ENCODE peak calls at places on chromosomes 5 and 9, in eight cellular contexts. One of them, this sample, is unnamed.
A peak's percentile ranks its signal among the peaks of the same experiment; 100 is the strongest.

GRCh38 chr9:11742471-11742870 is 950.7 kb upstream of the TYRP1 start:
- DNase-seq in fibroblast of mammary gland: no peak
- DNase-seq in mesothelial cell of epicardium: no peak
- DNase-seq in cardiac fibroblast: no peak
- DNase-seq in ovary: no peak
- DNase-seq in CD8-positive, alpha-beta T cell: no peak
- DNase-seq in RWPE2: no peak
- DNase-seq in adrenal gland: no peak
- DNase-seq in this sample: no peak

GRCh38 chr5:143499480-143500114 is 96.1 kb upstream of the NR3C1 start:
- DNase-seq in fibroblast of mammary gland: no peak
- DNase-seq in mesothelial cell of epicardium: no peak
- DNase-seq in cardiac fibroblast: no peak
- DNase-seq in ovary: no peak
- DNase-seq in CD8-positive, alpha-beta T cell: no peak
- DNase-seq in RWPE2: no peak
- DNase-seq in adrenal gland: no peak
- DNase-seq in this sample: no peak

GRCh38 chr5:176171171-176171760 is 67.0 kb upstream of the SIMC1 start:
- DNase-seq in fibroblast of mammary gland: no peak
- DNase-seq in mesothelial cell of epicardium: no peak
- DNase-seq in cardiac fibroblast: no peak
- DNase-seq in ovary: no peak
- DNase-seq in CD8-positive, alpha-beta T cell: no peak
- DNase-seq in RWPE2: no peak
- DNase-seq in adrenal gland: no peak
- DNase-seq in this sample: no peak

GRCh38 chr5:87722286-87722685 is 309.6 kb upstream of the CCNH start:
- DNase-seq in fibroblast of mammary gland: peak; percentile 19
- DNase-seq in mesothelial cell of epicardium: no peak
- DNase-seq in cardiac fibroblast: no peak
- DNase-seq in ovary: no peak
- DNase-seq in CD8-positive, alpha-beta T cell: no peak
- DNase-seq in RWPE2: no peak
- DNase-seq in adrenal gland: no peak
- DNase-seq in this sample: no peak

GRCh38 chr9:97954550-97954989 is 16.6 kb upstream of the HEMGN start:
- DNase-seq in fibroblast of mammary gland: peak; percentile 14
- DNase-seq in mesothelial cell of epicardium: no peak
- DNase-seq in cardiac fibroblast: peak; percentile 13
- DNase-seq in ovary: no peak
- DNase-seq in CD8-positive, alpha-beta T cell: peak; percentile 59
- DNase-seq in RWPE2: no peak
- DNase-seq in adrenal gland: peak; percentile 69
- DNase-seq in this sample: no peak

GRCh38 chr5:173829826-173830225 is 58.3 kb upstream of the CPEB4 start:
- DNase-seq in fibroblast of mammary gland: peak; percentile 24
- DNase-seq in mesothelial cell of epicardium: no peak
- DNase-seq in cardiac fibroblast: no peak
- DNase-seq in ovary: no peak
- DNase-seq in CD8-positive, alpha-beta T cell: no peak
- DNase-seq in RWPE2: no peak
- DNase-seq in adrenal gland: no peak
- DNase-seq in this sample: no peak

GRCh38 chr5:9269024-9269423 is 276.9 kb downstream of the SEMA5A start:
- DNase-seq in fibroblast of mammary gland: no peak
- DNase-seq in mesothelial cell of epicardium: no peak
- DNase-seq in cardiac fibroblast: no peak
- DNase-seq in ovary: no peak
- DNase-seq in CD8-positive, alpha-beta T cell: no peak
- DNase-seq in RWPE2: no peak
- DNase-seq in adrenal gland: no peak
- DNase-seq in this sample: no peak

GRCh38 chr5:80076131-80077101 is 41.3 kb downstream of the THBS4 start:
- DNase-seq in fibroblast of mammary gland: no peak
- DNase-seq in mesothelial cell of epicardium: no peak
- DNase-seq in cardiac fibroblast: no peak
- DNase-seq in ovary: no peak
- DNase-seq in CD8-positive, alpha-beta T cell: no peak
- DNase-seq in RWPE2: no peak
- DNase-seq in adrenal gland: no peak
- DNase-seq in this sample: no peak

GRCh38 chr9:114348906-114349482 is 19.3 kb downstream of the ORM2 start:
- DNase-seq in fibroblast of mammary gland: peak; percentile 97
- DNase-seq in mesothelial cell of epicardium: no peak
- DNase-seq in cardiac fibroblast: peak; percentile 98
- DNase-seq in ovary: peak; percentile 74
- DNase-seq in CD8-positive, alpha-beta T cell: peak; percentile 70
- DNase-seq in RWPE2: peak; percentile 90
- DNase-seq in adrenal gland: peak; percentile 95
- DNase-seq in this sample: no peak

GRCh38 chr9:76818271-76818670 is 54.0 kb downstream of the PCA3 start:
- DNase-seq in fibroblast of mammary gland: peak; percentile 99
- DNase-seq in mesothelial cell of epicardium: no peak
- DNase-seq in cardiac fibroblast: peak; percentile 97
- DNase-seq in ovary: peak; percentile 83
- DNase-seq in CD8-positive, alpha-beta T cell: no peak
- DNase-seq in RWPE2: peak; percentile 86
- DNase-seq in adrenal gland: peak; percentile 95
- DNase-seq in this sample: no peak

GRCh38 chr5:29122306-29122705 is 2071.2 kb upstream of the CDH6 start:
- DNase-seq in fibroblast of mammary gland: no peak
- DNase-seq in mesothelial cell of epicardium: no peak
- DNase-seq in cardiac fibroblast: no peak
- DNase-seq in ovary: no peak
- DNase-seq in CD8-positive, alpha-beta T cell: no peak
- DNase-seq in RWPE2: no peak
- DNase-seq in adrenal gland: no peak
- DNase-seq in this sample: no peak

GRCh38 chr9:92920437-92920836 is 26.9 kb upstream of the FGD3 start:
- DNase-seq in fibroblast of mammary gland: no peak
- DNase-seq in mesothelial cell of epicardium: no peak
- DNase-seq in cardiac fibroblast: no peak
- DNase-seq in ovary: no peak
- DNase-seq in CD8-positive, alpha-beta T cell: no peak
- DNase-seq in RWPE2: no peak
- DNase-seq in adrenal gland: no peak
- DNase-seq in this sample: no peak

GRCh38 chr5:149273950-149274349 is 2.3 kb downstream of the AFAP1L1 start:
- DNase-seq in fibroblast of mammary gland: no peak
- DNase-seq in mesothelial cell of epicardium: no peak
- DNase-seq in cardiac fibroblast: no peak
- DNase-seq in ovary: no peak
- DNase-seq in CD8-positive, alpha-beta T cell: no peak
- DNase-seq in RWPE2: no peak
- DNase-seq in adrenal gland: peak; percentile 43
- DNase-seq in this sample: no peak

GRCh38 chr5:9445989-9446388 is 99.9 kb downstream of the SEMA5A start:
- DNase-seq in fibroblast of mammary gland: no peak
- DNase-seq in mesothelial cell of epicardium: no peak
- DNase-seq in cardiac fibroblast: peak; percentile 34
- DNase-seq in ovary: no peak
- DNase-seq in CD8-positive, alpha-beta T cell: no peak
- DNase-seq in RWPE2: no peak
- DNase-seq in adrenal gland: no peak
- DNase-seq in this sample: no peak

GRCh38 chr5:133403741-133404364 is 208.5 kb downstream of the FSTL4 start:
- DNase-seq in fibroblast of mammary gland: no peak
- DNase-seq in mesothelial cell of epicardium: no peak
- DNase-seq in cardiac fibroblast: no peak
- DNase-seq in ovary: no peak
- DNase-seq in CD8-positive, alpha-beta T cell: no peak
- DNase-seq in RWPE2: no peak
- DNase-seq in adrenal gland: peak; percentile 18
- DNase-seq in this sample: no peak

GRCh38 chr5:9564752-9565151 is 18.9 kb upstream of the SEMA5A start:
- DNase-seq in fibroblast of mammary gland: no peak
- DNase-seq in mesothelial cell of epicardium: no peak
- DNase-seq in cardiac fibroblast: no peak
- DNase-seq in ovary: no peak
- DNase-seq in CD8-positive, alpha-beta T cell: no peak
- DNase-seq in RWPE2: no peak
- DNase-seq in adrenal gland: no peak
- DNase-seq in this sample: no peak

GRCh38 chr5:172528440-172528839 is 74.1 kb upstream of the SH3PXD2B start:
- DNase-seq in fibroblast of mammary gland: peak; percentile 5
- DNase-seq in mesothelial cell of epicardium: no peak
- DNase-seq in cardiac fibroblast: peak; percentile 41
- DNase-seq in ovary: no peak
- DNase-seq in CD8-positive, alpha-beta T cell: no peak
- DNase-seq in RWPE2: no peak
- DNase-seq in adrenal gland: no peak
- DNase-seq in this sample: no peak

GRCh38 chr5:174045470-174046025 is at the start of gene NSG2:
- DNase-seq in fibroblast of mammary gland: peak; percentile 72
- DNase-seq in mesothelial cell of epicardium: peak; percentile 88
- DNase-seq in cardiac fibroblast: peak; percentile 90
- DNase-seq in ovary: peak; percentile 47
- DNase-seq in CD8-positive, alpha-beta T cell: no peak
- DNase-seq in RWPE2: peak; percentile 93
- DNase-seq in adrenal gland: peak; percentile 94
- DNase-seq in this sample: no peak

GRCh38 chr5:14593326-14594036 is 11.9 kb downstream of the OTULINL start:
- DNase-seq in fibroblast of mammary gland: no peak
- DNase-seq in mesothelial cell of epicardium: no peak
- DNase-seq in cardiac fibroblast: no peak
- DNase-seq in ovary: no peak
- DNase-seq in CD8-positive, alpha-beta T cell: peak; percentile 36
- DNase-seq in RWPE2: no peak
- DNase-seq in adrenal gland: peak; percentile 44
- DNase-seq in this sample: no peak

GRCh38 chr5:171449426-171449825 is 30.0 kb downstream of the FGF18 start:
- DNase-seq in fibroblast of mammary gland: no peak
- DNase-seq in mesothelial cell of epicardium: no peak
- DNase-seq in cardiac fibroblast: no peak
- DNase-seq in ovary: no peak
- DNase-seq in CD8-positive, alpha-beta T cell: no peak
- DNase-seq in RWPE2: no peak
- DNase-seq in adrenal gland: no peak
- DNase-seq in this sample: no peak

GRCh38 chr5:179209359-179210150 is 135.7 kb downstream of the ADAMTS2 start:
- DNase-seq in fibroblast of mammary gland: peak; percentile 82
- DNase-seq in mesothelial cell of epicardium: no peak
- DNase-seq in cardiac fibroblast: peak; percentile 55
- DNase-seq in ovary: no peak
- DNase-seq in CD8-positive, alpha-beta T cell: no peak
- DNase-seq in RWPE2: no peak
- DNase-seq in adrenal gland: no peak
- DNase-seq in this sample: no peak

GRCh38 chr9:129323376-129323998 is 145.4 kb upstream of the IER5L start:
- DNase-seq in fibroblast of mammary gland: no peak
- DNase-seq in mesothelial cell of epicardium: no peak
- DNase-seq in cardiac fibroblast: no peak
- DNase-seq in ovary: peak; percentile 30
- DNase-seq in CD8-positive, alpha-beta T cell: no peak
- DNase-seq in RWPE2: peak; percentile 15
- DNase-seq in adrenal gland: peak; percentile 81
- DNase-seq in this sample: no peak

GRCh38 chr5:172688735-172689572 is 47.9 kb downstream of the NEURL1B start:
- DNase-seq in fibroblast of mammary gland: no peak
- DNase-seq in mesothelial cell of epicardium: no peak
- DNase-seq in cardiac fibroblast: peak; percentile 44
- DNase-seq in ovary: peak; percentile 44
- DNase-seq in CD8-positive, alpha-beta T cell: peak; percentile 43
- DNase-seq in RWPE2: no peak
- DNase-seq in adrenal gland: no peak
- DNase-seq in this sample: no peak

GRCh38 chr5:14156611-14157493 is 13.7 kb downstream of the TRIO start:
- DNase-seq in fibroblast of mammary gland: peak; percentile 99
- DNase-seq in mesothelial cell of epicardium: no peak
- DNase-seq in cardiac fibroblast: peak; percentile 92
- DNase-seq in ovary: no peak
- DNase-seq in CD8-positive, alpha-beta T cell: no peak
- DNase-seq in RWPE2: no peak
- DNase-seq in adrenal gland: no peak
- DNase-seq in this sample: no peak

GRCh38 chr9:22718653-22719052 is 272.0 kb downstream of the DMRTA1 start:
- DNase-seq in fibroblast of mammary gland: no peak
- DNase-seq in mesothelial cell of epicardium: no peak
- DNase-seq in cardiac fibroblast: no peak
- DNase-seq in ovary: no peak
- DNase-seq in CD8-positive, alpha-beta T cell: no peak
- DNase-seq in RWPE2: no peak
- DNase-seq in adrenal gland: no peak
- DNase-seq in this sample: no peak
- TF ChIP-seq CTCF in fibroblast of mammary gland: peak; percentile 30
- TF ChIP-seq CTCF in mesothelial cell of epicardium: peak; percentile 33
- TF ChIP-seq CTCF in cardiac fibroblast: no peak
- TF ChIP-seq CTCF in ovary: no peak
- TF ChIP-seq CTCF in CD8-positive, alpha-beta T cell: no peak
- TF ChIP-seq CTCF in RWPE2: peak; percentile 41
- TF ChIP-seq CTCF in adrenal gland: no peak
- TF ChIP-seq CTCF in this sample: no peak

GRCh38 chr9:131475956-131476776 is 26.6 kb upstream of the POMT1 start:
- DNase-seq in fibroblast of mammary gland: no peak
- DNase-seq in mesothelial cell of epicardium: no peak
- DNase-seq in cardiac fibroblast: no peak
- DNase-seq in ovary: no peak
- DNase-seq in CD8-positive, alpha-beta T cell: no peak
- DNase-seq in RWPE2: peak; percentile 47
- DNase-seq in adrenal gland: no peak
- DNase-seq in this sample: no peak
- TF ChIP-seq CTCF in fibroblast of mammary gland: peak; percentile 28
- TF ChIP-seq CTCF in mesothelial cell of epicardium: no peak
- TF ChIP-seq CTCF in cardiac fibroblast: peak; percentile 49
- TF ChIP-seq CTCF in ovary: peak; percentile 25
- TF ChIP-seq CTCF in CD8-positive, alpha-beta T cell: peak; percentile 23
- TF ChIP-seq CTCF in RWPE2: peak; percentile 16
- TF ChIP-seq CTCF in adrenal gland: peak; percentile 38
- TF ChIP-seq CTCF in this sample: peak; percentile 28

GRCh38 chr5:93252165-93252564 is 328.9 kb downstream of the NR2F1-AS1 start:
- DNase-seq in fibroblast of mammary gland: peak; percentile 24
- DNase-seq in mesothelial cell of epicardium: no peak
- DNase-seq in cardiac fibroblast: peak; percentile 9
- DNase-seq in ovary: no peak
- DNase-seq in CD8-positive, alpha-beta T cell: no peak
- DNase-seq in RWPE2: no peak
- DNase-seq in adrenal gland: no peak
- DNase-seq in this sample: no peak
- TF ChIP-seq CTCF in fibroblast of mammary gland: peak; percentile 23
- TF ChIP-seq CTCF in mesothelial cell of epicardium: no peak
- TF ChIP-seq CTCF in cardiac fibroblast: peak; percentile 18
- TF ChIP-seq CTCF in ovary: no peak
- TF ChIP-seq CTCF in CD8-positive, alpha-beta T cell: no peak
- TF ChIP-seq CTCF in RWPE2: no peak
- TF ChIP-seq CTCF in adrenal gland: no peak
- TF ChIP-seq CTCF in this sample: no peak

DNA sequence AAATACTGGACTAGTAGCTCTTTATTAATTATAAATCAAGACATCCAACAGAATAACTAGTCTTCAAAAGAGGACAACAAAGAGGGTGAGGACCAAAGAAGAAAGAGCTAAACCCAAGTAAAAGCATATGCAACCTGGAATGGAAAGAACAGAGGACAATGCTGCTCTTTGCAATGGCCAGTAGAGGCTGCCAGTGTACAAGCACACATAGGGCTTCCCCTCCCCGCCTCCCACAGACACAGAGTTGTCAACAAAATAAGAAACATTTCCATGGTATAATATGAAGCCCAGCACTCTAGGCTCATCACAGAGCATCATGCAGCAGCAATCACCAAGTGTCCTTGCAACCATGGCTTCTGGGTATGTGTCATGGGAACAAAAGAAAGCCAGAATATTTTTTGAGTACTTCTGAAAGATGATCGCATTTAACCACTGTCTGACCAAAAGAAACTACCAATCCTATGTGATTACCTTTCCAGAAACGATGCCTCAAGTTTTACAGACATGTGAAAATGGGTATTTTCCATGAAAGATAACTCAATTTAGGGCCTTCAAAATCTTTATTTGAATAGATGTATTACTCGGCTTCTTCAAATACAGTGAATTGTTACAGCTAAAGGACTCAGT is 58.1 kb downstream of the RFX3 start:
- DNase-seq in fibroblast of mammary gland: peak; percentile 72
- DNase-seq in mesothelial cell of epicardium: no peak
- DNase-seq in cardiac fibroblast: peak; percentile 84
- DNase-seq in ovary: peak; percentile 22
- DNase-seq in CD8-positive, alpha-beta T cell: peak; percentile 62
- DNase-seq in RWPE2: no peak
- DNase-seq in adrenal gland: peak; percentile 90
- DNase-seq in this sample: peak; percentile 35
- TF ChIP-seq CTCF in fibroblast of mammary gland: peak; percentile 99
- TF ChIP-seq CTCF in mesothelial cell of epicardium: no peak
- TF ChIP-seq CTCF in cardiac fibroblast: peak; percentile 99
- TF ChIP-seq CTCF in ovary: no peak
- TF ChIP-seq CTCF in CD8-positive, alpha-beta T cell: peak; percentile 87
- TF ChIP-seq CTCF in RWPE2: peak; percentile 99
- TF ChIP-seq CTCF in adrenal gland: peak; percentile 82
- TF ChIP-seq CTCF in this sample: peak; percentile 85

This sample was measured in natural killer cell.